ENCODE peak calls at places on chromosomes 4 and X, in nine cellular contexts. N, J, H, D, Y, Q, M, B and Z are unnamed samples.
A peak's percentile ranks its signal among the peaks of the same experiment; 100 is the strongest.

GRCh38 chr4:4462970-4463369 is 76.1 kb downstream of the NSG1 start:
- DNase-seq in N (no peak), J (no peak), H (no peak), D (no peak), Y (no peak), Q (no peak), M (no peak), B (no peak), Z (no peak)

GRCh38 chr4:8407316-8407715 is 33.2 kb downstream of the ACOX3 start:
- DNase-seq in N (no peak), J (no peak), H (no peak), D (no peak), Y (no peak), Q (no peak), M (no peak), B (no peak), Z (no peak)

GRCh38 chr4:2981256-2981804 is 18.0 kb downstream of the GRK4 start:
- DNase-seq in N (no peak), J (no peak), H (no peak), D (no peak), Y (no peak), Q (no peak), M (no peak), B (no peak), Z (no peak)

GRCh38 chrX:103831342-103831802 is 685 bp downstream of the RAB9B start:
- DNase-seq in N (no peak), J (no peak), H (peak; percentile 86), D (no peak), Y (peak; percentile 16), Q (peak; percentile 90), M (no peak), B (peak; percentile 4), Z (no peak)

GRCh38 chr4:183722738-183723560 is 63.9 kb downstream of the TRAPPC11 start:
- DNase-seq in N (peak; percentile 56), J (peak; percentile 98), H (peak; percentile 87), D (peak; percentile 22), Y (peak; percentile 85), Q (peak; percentile 76), M (peak; percentile 84), B (no peak), Z (peak; percentile 53)

GRCh38 chr4:150336676-150337412 is 245.1 kb upstream of the MAB21L2 start:
- DNase-seq in N (no peak), J (no peak), H (no peak), D (no peak), Y (no peak), Q (no peak), M (no peak), B (no peak), Z (no peak)

GRCh38 chrX:71102292-71102691 is 4.2 kb downstream of the CXorf65 start:
- DNase-seq in N (no peak), J (no peak), H (no peak), D (no peak), Y (peak; percentile 34), Q (no peak), M (no peak), B (no peak), Z (no peak)

GRCh38 chr4:82809614-82810013 is 11.0 kb upstream of the SCD5 start:
- DNase-seq in N (no peak), J (no peak), H (no peak), D (no peak), Y (no peak), Q (no peak), M (no peak), B (no peak), Z (no peak)

GRCh38 chr4:48369248-48369647 is 27.9 kb downstream of the SLAIN2 start:
- DNase-seq in N (no peak), J (no peak), H (no peak), D (no peak), Y (no peak), Q (no peak), M (no peak), B (no peak), Z (no peak)

GRCh38 chrX:45077748-45078424 is 122.8 kb downstream of the DIPK2B start:
- DNase-seq in N (no peak), J (peak; percentile 59), H (no peak), D (no peak), Y (no peak), Q (no peak), M (no peak), B (no peak), Z (no peak)

GRCh38 chr4:122475233-122475632 is 18.7 kb upstream of the IL2 start:
- DNase-seq in N (no peak), J (no peak), H (no peak), D (no peak), Y (no peak), Q (no peak), M (no peak), B (no peak), Z (no peak)

GRCh38 chrX:8755116-8755515 is 23.2 kb upstream of the ANOS1 start:
- DNase-seq in N (no peak), J (no peak), H (no peak), D (no peak), Y (no peak), Q (peak; percentile 11), M (no peak), B (no peak), Z (no peak)

GRCh38 chrX:129099206-129099605 is 424.1 kb downstream of the SMARCA1 start:
- DNase-seq in N (no peak), J (no peak), H (no peak), D (no peak), Y (no peak), Q (peak; percentile 76), M (no peak), B (no peak), Z (no peak)

GRCh38 chr4:86595426-86595805 is 1.3 kb downstream of the PTPN13 start:
- DNase-seq in N (no peak), J (no peak), H (no peak), D (no peak), Y (peak; percentile 12), Q (peak; percentile 36), M (no peak), B (no peak), Z (no peak)

GRCh38 chr4:1711055-1711905 is 839 bp downstream of the SLBP start:
- DNase-seq in N (peak; percentile 61), J (peak; percentile 31), H (peak; percentile 80), D (no peak), Y (no peak), Q (peak; percentile 68), M (peak; percentile 76), B (no peak), Z (no peak)

DNA sequence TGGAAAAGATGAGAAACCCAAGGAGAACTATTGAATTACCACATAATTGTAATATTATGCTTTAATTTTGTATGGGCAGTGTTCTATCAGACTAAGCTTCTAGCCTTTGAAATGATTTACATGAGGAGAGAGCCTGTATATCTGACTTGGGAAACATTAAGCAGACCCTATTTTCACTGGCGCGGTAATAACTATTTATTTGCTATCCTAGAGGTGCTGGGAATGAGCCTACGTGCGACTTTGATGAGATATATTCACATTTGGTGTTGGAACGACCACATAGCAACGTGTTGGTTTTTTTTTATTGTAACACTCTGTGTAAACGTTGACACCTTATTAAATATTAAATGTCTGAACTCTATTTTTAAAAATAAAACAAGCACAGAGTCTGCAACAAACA is 80.5 kb downstream of the CLCN4 start:
- DNase-seq in N (no peak), J (no peak), H (no peak), D (no peak), Y (no peak), Q (no peak), M (no peak), B (no peak), Z (no peak)
- H3K27ac ChIP-seq in N (no peak overlapping the region), J (no peak overlapping the region), H (no peak overlapping the region), D (no peak overlapping the region), Y (no peak overlapping the region), Q (no peak overlapping the region), M (no peak overlapping the region), B (no peak overlapping the region), Z (no peak overlapping the region)

DNA sequence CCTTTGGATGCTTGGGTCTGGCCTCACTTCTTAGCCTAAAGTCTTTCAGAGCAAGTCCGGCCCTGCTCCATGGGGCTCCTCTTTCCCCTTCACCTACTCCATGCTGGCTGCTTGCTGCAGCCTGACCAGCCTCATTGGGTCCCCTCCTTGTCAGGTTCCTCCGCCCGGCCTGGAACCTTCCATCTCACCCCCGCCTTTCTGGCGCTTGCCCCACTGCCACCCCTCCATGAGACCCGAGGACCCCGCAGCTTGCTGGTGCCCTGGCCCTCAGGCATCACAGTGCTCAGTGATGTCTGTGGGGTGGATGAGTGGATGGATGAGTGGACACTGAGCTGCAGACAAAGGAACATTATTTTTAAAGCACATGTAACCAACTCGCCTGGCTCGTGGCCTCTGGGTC is 24.7 kb downstream of the SORCS2 start:
- DNase-seq in N (no peak), J (no peak), H (no peak), D (no peak), Y (no peak), Q (no peak), M (no peak), B (no peak), Z (no peak)
- TF ChIP-seq CTCF in N (no peak), J (no peak), H (no peak), D (no peak), Y (no peak), Q (no peak), M (no peak), B (no peak), Z (no peak)

DNA sequence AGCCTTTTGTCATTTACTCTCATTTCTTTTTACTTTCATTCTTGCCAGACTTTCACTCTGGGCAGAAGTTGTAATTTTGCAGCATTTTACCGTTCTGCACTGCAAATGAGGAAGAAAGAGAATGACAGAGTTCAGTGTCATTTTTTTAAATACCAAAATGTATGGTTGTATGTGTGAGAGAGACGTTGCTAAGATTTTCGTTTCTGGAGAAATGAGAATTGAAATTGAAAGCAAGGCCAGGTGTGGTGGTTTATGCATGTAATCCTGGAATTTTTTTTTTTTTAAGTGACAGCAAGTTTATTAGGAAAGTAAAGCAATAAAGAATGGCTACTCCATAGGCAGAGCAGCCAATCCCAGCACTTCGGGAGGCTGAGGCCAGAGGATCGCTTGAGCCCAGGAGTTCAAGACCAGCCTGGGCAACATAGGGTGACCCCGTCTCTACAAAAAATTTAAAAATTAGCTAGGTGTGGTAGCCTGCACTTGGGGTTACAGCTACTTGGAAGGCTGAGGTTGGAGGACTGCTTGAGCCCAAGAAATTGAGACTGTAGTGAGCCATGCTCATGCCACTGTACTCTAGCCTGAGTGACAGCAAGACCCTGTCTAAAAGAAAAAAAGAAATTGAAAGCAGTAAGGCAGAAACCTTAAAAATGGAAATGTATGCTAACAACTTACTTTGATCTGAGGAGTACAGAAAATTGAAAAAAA is 12.9 kb downstream of the DCK start:
- DNase-seq in N (no peak), J (peak; percentile 85), H (no peak), D (no peak), Y (no peak), Q (no peak), M (no peak), B (no peak), Z (no peak)
- H3K27ac ChIP-seq in N (no peak overlapping the region), J (peak overlapping the region; percentile 31), H (no peak overlapping the region), D (no peak overlapping the region), Y (no peak overlapping the region), Q (no peak overlapping the region), M (no peak overlapping the region), B (no peak overlapping the region), Z (peak overlapping the region; percentile 38)

DNA sequence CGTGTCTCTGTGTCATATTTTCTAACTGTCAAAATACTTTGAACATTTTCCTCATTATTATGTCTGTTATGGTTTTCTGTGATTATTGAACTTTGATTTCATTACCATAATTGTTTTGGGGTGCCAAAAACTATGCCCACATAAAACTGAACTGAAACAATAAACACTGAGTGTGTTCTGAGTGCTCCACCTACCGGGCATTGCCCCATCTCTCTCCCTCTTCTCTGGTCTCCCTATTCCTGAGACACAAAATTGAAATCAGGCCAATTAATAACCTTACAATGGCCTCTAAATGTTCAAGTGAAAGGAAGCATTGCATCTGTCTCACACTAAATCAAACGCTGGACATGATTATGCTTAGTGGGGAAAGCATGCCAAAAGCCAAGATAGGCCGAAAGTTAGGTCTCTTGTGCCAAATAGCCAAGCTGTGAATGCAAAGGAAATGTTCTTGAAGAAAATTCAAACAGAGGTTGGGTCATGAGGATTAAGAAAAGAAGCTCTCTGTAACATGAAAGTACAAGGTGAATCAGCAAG is 972.3 kb downstream of the PCDH7 start:
- DNase-seq in N (no peak), J (peak; percentile 8), H (no peak), D (no peak), Y (no peak), Q (no peak), M (no peak), B (no peak), Z (no peak)
- TF ChIP-seq CTCF in N (no peak), J (peak; percentile 65), H (no peak), D (no peak), Y (peak; percentile 38), Q (peak; percentile 39), M (peak; percentile 10), B (peak; percentile 29), Z (no peak)